ENCODE peak calls at places on chromosomes 4 and X, in ten cellular contexts. I is foreskin fibroblast, U is NCI-H146, E is fibroblast of pulmonary artery, T is thyroid gland, S is NCI-H1436, Y is fibroblast of lung, N is hepatic stellate cell, P is right lobe of liver, D is ELR. L is an unnamed sample.

GRCh38 chr4:176123710-176124407 is 58.2 kb downstream of the WDR17 start:
- DNase-seq in I (no peak), U (peak), E (peak), T (peak), S (no peak), Y (peak), N (peak), P (peak), D (peak), L (no peak)

GRCh38 chr4:185036842-185037241 is 18.6 kb downstream of the HELT start:
- DNase-seq in I (no peak), U (no peak), E (no peak), T (no peak), S (no peak), Y (no peak), N (no peak), P (no peak), D (no peak), L (no peak)

GRCh38 chr4:38184404-38184803 is 224.2 kb downstream of the PTTG2 start:
- DNase-seq in I (no peak), U (no peak), E (no peak), T (no peak), S (no peak), Y (no peak), N (no peak), P (no peak), D (no peak), L (no peak)

GRCh38 chr4:43339435-43339834 is 446.9 kb downstream of the GRXCR1 start:
- DNase-seq in I (no peak), U (no peak), E (peak), T (no peak), S (no peak), Y (peak), N (peak), P (no peak), D (peak), L (no peak)

GRCh38 chr4:94334962-94335361 is 7.7 kb downstream of the HPGDS start:
- DNase-seq in I (no peak), U (no peak), E (no peak), T (no peak), S (no peak), Y (no peak), N (no peak), P (no peak), D (no peak), L (no peak)

GRCh38 chr4:152278505-152279301 is 257.2 kb downstream of the FBXW7 start:
- DNase-seq in I (no peak), U (no peak), E (no peak), T (no peak), S (peak), Y (no peak), N (no peak), P (no peak), D (no peak), L (peak)

GRCh38 chr4:184838249-184839074 is 12.7 kb upstream of the ACSL1 start:
- DNase-seq in I (no peak), U (peak), E (no peak), T (no peak), S (no peak), Y (peak), N (no peak), P (no peak), D (peak), L (no peak)

GRCh38 chr4:88989990-88990389 is 67.0 kb downstream of the FAM13A start:
- DNase-seq in I (no peak), U (no peak), E (no peak), T (no peak), S (no peak), Y (peak), N (peak), P (no peak), D (no peak), L (no peak)

GRCh38 chr4:24745172-24745895 is 50.0 kb upstream of the SOD3 start:
- DNase-seq in I (no peak), U (no peak), E (no peak), T (no peak), S (no peak), Y (peak), N (no peak), P (no peak), D (no peak), L (no peak)

GRCh38 chr4:174255790-174256189 is 27.7 kb downstream of the FBXO8 start:
- DNase-seq in I (peak), U (no peak), E (peak), T (no peak), S (no peak), Y (peak), N (peak), P (no peak), D (peak), L (no peak)

GRCh38 chrX:7242613-7243012 is 94.7 kb upstream of the PUDP start:
- DNase-seq in I (no peak), U (no peak), E (no peak), T (no peak), S (no peak), Y (no peak), N (no peak), P (no peak), D (no peak), L (no peak)

L was measured in mucosa of descending colon.